ENCODE peak calls at places on chromosome 5, in nine cellular contexts. F is left cardiac atrium; P is activated naive CD4-positive, alpha-beta T cell treated with anti-CD3 and anti-CD28 coated beads, Interleukin-2, amount 50 U/mL, for 16 hours; V is glomerular endothelial cell; C is ecto neural progenitor cell; Z is NCI-H82; R is stimulated activated CD4-positive, alpha-beta T cell treated with anti-CD3 and anti-CD28 coated beads, Interleukin-2, amount 100 ng/mL, for 24 hours; E is A549; J is retina. Q is an unnamed sample.

GRCh38 chr5:106019271-106019670 is 1651.5 kb downstream of the EFNA5 start:
- DNase-seq in F (no peak), R (no peak), J (no peak), Z (no peak), V (no peak), P (no peak), E (no peak), C (no peak), Q (no peak)

GRCh38 chr5:178381921-178382688 is 149.5 kb upstream of the PHYKPL start:
- DNase-seq in E (no peak), P (no peak), C (no peak), Z (no peak), R (no peak), J (peak), V (no peak), F (peak), Q (no peak)

GRCh38 chr5:565782-566445 is 41.7 kb upstream of the SLC9A3 start:
- DNase-seq in V (no peak), J (peak), R (no peak), E (no peak), Z (no peak), C (no peak), P (no peak), F (no peak), Q (peak)

GRCh38 chr5:34833991-34834793 is 4.8 kb upstream of the TTC23L start:
- DNase-seq in F (no peak), R (no peak), C (no peak), P (no peak), V (no peak), Z (no peak), E (no peak), J (no peak), Q (no peak)

GRCh38 chr5:150166193-150167162 is at the start of gene CDX1:
- DNase-seq in R (no peak), C (no peak), E (no peak), F (no peak), P (no peak), Z (peak), J (no peak), V (no peak), Q (no peak)

GRCh38 chr5:3595102-3595961 is at the start of gene IRX1:
- DNase-seq in J (peak), Z (peak), E (no peak), P (no peak), R (no peak), V (no peak), F (no peak), C (peak), Q (no peak)

GRCh38 chr5:159100928-159101646 is 1.4 kb upstream of the EBF1 start:
- DNase-seq in V (no peak), C (no peak), E (no peak), J (no peak), F (no peak), R (no peak), Z (peak), P (no peak), Q (no peak)

GRCh38 chr5:670396-671270 is 22.5 kb downstream of the TPPP start:
- DNase-seq in Z (no peak), E (no peak), V (no peak), C (no peak), P (peak), J (no peak), F (peak), R (no peak), Q (peak)

GRCh38 chr5:175603987-175604739 is 53.7 kb upstream of the HRH2 start:
- DNase-seq in J (no peak), Z (peak), R (no peak), C (no peak), V (no peak), P (no peak), E (no peak), F (no peak), Q (no peak)

GRCh38 chr5:1509346-1510085 is 14.2 kb downstream of the LPCAT1 start:
- DNase-seq in E (no peak), J (no peak), V (no peak), Z (no peak), F (no peak), R (no peak), P (peak), C (peak), Q (peak)

GRCh38 chr5:54083245-54083644 is 227.1 kb downstream of the ARL15 start:
- DNase-seq in Z (no peak), F (no peak), C (no peak), R (no peak), J (no peak), E (no peak), V (no peak), P (no peak), Q (no peak)

GRCh38 chr5:157994271-157994691 is 135.3 kb upstream of the CLINT1 start:
- DNase-seq in J (no peak), F (no peak), Z (no peak), E (no peak), P (no peak), R (no peak), C (no peak), V (no peak), Q (no peak)

Q was measured in BE2C.